ENCODE peak calls at places on chromosome 1, in six cellular contexts. O, V, Y, M, I and E are unnamed samples.

GRCh38 chr1:97145321-97145956 is 423.9 kb downstream of the PTBP2 start:
- DNase-seq in O (no peak), V (no peak), Y (peak; percentile 46), M (no peak), I (no peak), E (no peak)

GRCh38 chr1:172380441-172381244 is 39.8 kb upstream of the C1orf105 start:
- DNase-seq in O (no peak), V (no peak), Y (no peak), M (no peak), I (no peak), E (peak; percentile 70)

GRCh38 chr1:41712687-41713086 is 206.0 kb downstream of the HIVEP3 start:
- DNase-seq in O (peak; percentile 60), V (no peak), Y (no peak), M (no peak), I (no peak), E (no peak)

GRCh38 chr1:150696590-150696989 is 364 bp downstream of the GOLPH3L start:
- DNase-seq in O (no peak), V (no peak), Y (no peak), M (no peak), I (no peak), E (peak; percentile 3)

GRCh38 chr1:20250346-20250989 is 40.2 kb upstream of the VWA5B1 start:
- DNase-seq in O (no peak), V (no peak), Y (peak; percentile 22), M (no peak), I (no peak), E (no peak)

GRCh38 chr1:1554926-1555915 is 14.8 kb upstream of the TMEM240 start:
- DNase-seq in O (no peak), V (no peak), Y (peak; percentile 86), M (no peak), I (peak; percentile 82), E (no peak)

GRCh38 chr1:17661546-17662157 is 93.5 kb upstream of the ACTL8 start:
- DNase-seq in O (peak; percentile 61), V (peak; percentile 12), Y (peak; percentile 44), M (no peak), I (peak; percentile 65), E (peak; percentile 7)

GRCh38 chr1:50620680-50621329 is 197.6 kb upstream of the DMRTA2 start:
- DNase-seq in O (no peak), V (peak; percentile 61), Y (peak; percentile 40), M (no peak), I (peak; percentile 45), E (no peak)

GRCh38 chr1:184740344-184740743 is 14.3 kb downstream of the EDEM3 start:
- DNase-seq in O (no peak), V (no peak), Y (no peak), M (no peak), I (no peak), E (no peak)

DNA sequence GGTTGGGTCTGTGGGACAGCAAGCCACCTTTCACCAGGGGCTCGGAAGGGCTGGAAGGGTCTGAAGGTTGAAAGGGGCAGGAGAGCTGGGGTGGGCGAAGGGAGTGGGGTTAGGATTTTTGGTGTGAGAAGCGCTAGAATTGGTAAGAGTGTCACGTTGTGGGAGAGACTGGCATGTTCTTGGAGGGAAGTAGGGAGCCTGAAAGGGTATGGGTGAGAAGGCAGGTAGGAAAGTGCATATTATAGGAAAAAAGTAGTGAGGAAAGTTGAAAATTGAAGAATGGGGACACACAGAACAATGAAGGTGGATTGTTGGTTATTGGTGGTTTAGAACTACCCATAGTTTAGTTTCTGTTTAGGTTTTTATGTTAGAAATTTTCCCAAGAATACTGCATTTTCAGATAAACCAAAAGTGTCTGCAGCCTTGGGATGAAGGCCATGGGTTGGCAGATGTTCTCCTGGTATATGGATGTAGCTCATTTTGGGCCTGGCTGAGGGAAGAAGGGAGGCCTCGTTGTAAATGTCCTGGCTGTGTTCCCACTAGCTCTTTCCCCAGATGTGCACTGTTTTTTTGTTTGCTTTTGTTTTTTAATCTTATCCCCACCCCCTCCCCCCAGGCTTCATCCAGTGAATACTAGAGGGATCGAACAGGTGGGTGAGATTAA is 1.2 kb downstream of the LRRC42 start:
- DNase-seq in O (no peak), V (no peak), Y (no peak), M (no peak), I (no peak), E (no peak)
- H3K4me1 ChIP-seq in O (peaks cover 9% of the 10 kb centered on the region), V (peaks cover 29% of the 10 kb centered on the region), Y (peaks cover 10% of the 10 kb centered on the region), M (peaks cover 25% of the 10 kb centered on the region), I (peaks cover 14% of the 10 kb centered on the region), E (peaks cover 37% of the 10 kb centered on the region)

GRCh38 chr1:173475564-173476196 is 1.5 kb upstream of the PRDX6 start:
- DNase-seq in O (no peak), V (no peak), Y (peak; percentile 77), M (no peak), I (no peak), E (peak; percentile 22)
- H3K4me1 ChIP-seq in O (peaks cover 26% of the 10 kb centered on the region), V (peaks cover 36% of the 10 kb centered on the region), Y (peaks cover 16% of the 10 kb centered on the region), M (peaks cover 38% of the 10 kb centered on the region), I (peaks cover 46% of the 10 kb centered on the region), E (peaks cover 44% of the 10 kb centered on the region)

DNA sequence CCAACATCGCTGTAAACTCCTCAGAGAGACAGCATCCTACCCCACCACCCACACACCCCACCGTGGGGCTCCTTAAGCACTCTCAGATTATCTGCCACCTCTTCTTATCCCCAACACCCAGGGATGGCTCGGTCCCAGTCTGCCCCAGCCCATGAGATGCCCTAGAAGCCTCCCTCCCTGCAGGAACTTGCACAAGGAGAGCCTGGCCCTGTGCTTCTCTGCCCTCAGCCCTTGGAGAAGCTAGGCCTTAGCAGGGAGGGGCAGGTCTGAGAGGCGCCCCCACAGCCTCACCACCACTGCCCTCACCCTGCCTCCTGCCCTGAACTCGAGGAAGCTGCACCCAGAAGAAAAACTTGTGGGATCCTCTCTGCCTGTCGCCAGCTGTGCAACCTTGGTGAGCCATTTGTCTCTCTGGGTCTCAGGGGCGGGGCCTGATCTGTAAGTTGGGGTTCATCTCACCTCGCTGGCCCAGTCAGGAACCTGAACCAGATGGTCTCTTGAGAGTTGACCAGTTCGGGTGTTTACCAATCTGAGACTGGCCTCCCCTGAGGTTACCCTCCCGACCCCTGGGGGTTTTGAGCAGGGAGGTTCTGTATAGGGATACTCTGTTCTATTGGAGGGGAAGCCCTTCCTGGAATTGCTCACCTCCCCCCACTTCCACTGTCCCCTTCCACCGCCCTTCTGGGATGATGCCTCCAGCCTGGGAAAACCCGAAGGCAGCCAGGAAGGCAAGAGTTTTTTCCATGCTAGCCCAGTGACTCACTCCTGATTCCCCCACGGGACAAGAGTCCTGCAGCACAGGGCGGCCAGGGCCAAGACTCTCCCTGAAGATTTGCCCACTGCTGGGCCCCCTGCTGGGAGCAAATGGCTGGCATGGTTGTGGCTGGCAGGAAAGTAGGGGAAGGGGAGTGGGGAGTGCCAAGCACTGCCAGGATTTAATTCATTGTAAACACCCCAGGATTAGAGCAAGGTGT is at the start of gene S100A3:
- DNase-seq in O (peak; percentile 62), V (no peak), Y (peak; percentile 91), M (peak; percentile 86), I (peak; percentile 94), E (no peak)
- H3K4me1 ChIP-seq in O (peaks cover 58% of the 10 kb centered on the region), V (peaks cover 95% of the 10 kb centered on the region), Y (peaks cover 49% of the 10 kb centered on the region), M (peaks cover 75% of the 10 kb centered on the region), I (peaks cover 62% of the 10 kb centered on the region), E (peaks cover 33% of the 10 kb centered on the region)

GRCh38 chr1:33349778-33350610 is 29.1 kb upstream of the A3GALT2 start:
- DNase-seq in O (peak; percentile 90), V (peak; percentile 68), Y (peak; percentile 72), M (peak; percentile 88), I (peak; percentile 83), E (peak; percentile 87)
- H3K4me1 ChIP-seq in O (peaks cover 22% of the 10 kb centered on the region), V (peaks cover 48% of the 10 kb centered on the region), Y (peaks cover 10% of the 10 kb centered on the region), M (peaks cover 14% of the 10 kb centered on the region), I (peaks cover 46% of the 10 kb centered on the region), E (peaks cover 39% of the 10 kb centered on the region)

GRCh38 chr1:117669572-117669971 is 63.7 kb downstream of the TENT5C start:
- DNase-seq in O (peak; percentile 43), V (no peak), Y (no peak), M (no peak), I (no peak), E (no peak)
- H3K4me1 ChIP-seq in O (peaks cover 19% of the 10 kb centered on the region), V (peaks cover 4% of the 10 kb centered on the region), Y (peaks cover 12% of the 10 kb centered on the region), M (peaks cover 21% of the 10 kb centered on the region), I (peaks cover 36% of the 10 kb centered on the region), E (peaks cover 29% of the 10 kb centered on the region)

DNA sequence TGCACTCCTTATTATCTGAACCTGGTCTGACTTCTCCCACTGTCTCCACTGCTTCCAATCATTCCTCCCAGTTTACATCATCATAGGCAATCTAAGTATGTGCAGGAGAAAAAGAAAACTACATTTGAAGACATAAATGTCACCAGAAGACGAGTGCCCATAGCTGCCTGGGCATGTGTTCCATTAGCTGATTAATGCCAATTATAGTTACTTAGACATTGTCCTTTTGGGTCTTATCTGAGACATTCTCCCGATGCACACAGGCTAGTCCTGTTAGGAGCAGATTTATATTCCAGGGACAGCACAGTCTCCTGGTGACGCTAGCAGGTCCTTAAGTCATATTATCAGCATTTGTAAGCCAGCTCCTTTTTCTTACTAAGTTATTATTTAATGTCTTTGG is 52.6 kb upstream of the PTGFRN start:
- DNase-seq in O (no peak), V (no peak), Y (no peak), M (no peak), I (no peak), E (no peak)
- H3K4me1 ChIP-seq in O (peaks cover 10% of the 10 kb centered on the region), V (peaks cover 18% of the 10 kb centered on the region), Y (no peaks in the 10 kb centered on the region), M (peaks cover 13% of the 10 kb centered on the region), I (no peaks in the 10 kb centered on the region), E (peaks cover 3% of the 10 kb centered on the region)

DNA sequence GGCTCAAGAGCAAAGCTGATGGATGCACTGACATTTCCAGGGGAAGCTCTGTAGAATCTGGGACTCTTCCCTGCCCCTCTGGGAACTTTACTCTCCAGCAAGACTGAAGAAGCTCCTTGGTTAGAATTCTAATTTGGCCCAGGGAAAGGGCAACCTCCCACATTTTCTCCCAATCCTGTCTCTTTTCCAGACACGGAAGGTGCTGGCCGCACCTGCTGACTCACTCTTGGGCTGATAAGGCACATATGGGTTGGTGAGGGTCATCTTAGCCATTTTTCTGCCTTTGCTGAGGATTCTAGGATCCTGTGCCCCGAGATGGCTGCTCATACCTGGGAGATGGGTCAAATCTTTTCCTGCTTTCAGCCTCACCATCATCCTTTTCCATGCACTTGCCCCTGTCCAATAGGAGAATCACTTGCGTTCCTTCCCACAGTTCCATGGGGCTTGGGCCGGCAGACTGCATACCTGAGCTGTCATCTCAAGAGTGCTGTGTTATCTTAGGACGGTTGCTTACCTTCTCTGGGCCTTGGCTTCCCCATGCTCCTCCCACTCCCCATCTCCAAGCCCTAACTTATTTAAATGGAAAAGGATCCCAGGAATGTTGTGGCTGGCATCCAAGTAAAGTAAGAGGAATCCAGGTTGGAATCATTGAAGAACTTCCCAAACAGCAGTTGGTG is 1.3 kb downstream of the TINAGL1 start:
- DNase-seq in O (no peak), V (no peak), Y (peak; percentile 52), M (no peak), I (peak; percentile 41), E (no peak)
- H3K4me1 ChIP-seq in O (peaks cover 49% of the 10 kb centered on the region), V (peaks cover 81% of the 10 kb centered on the region), Y (peaks cover 27% of the 10 kb centered on the region), M (peaks cover 54% of the 10 kb centered on the region), I (peaks cover 61% of the 10 kb centered on the region), E (peaks cover 5% of the 10 kb centered on the region)

GRCh38 chr1:234963904-234964702 is 164.5 kb downstream of the TOMM20 start:
- DNase-seq in O (peak; percentile 68), V (no peak), Y (no peak), M (no peak), I (no peak), E (no peak)
- H3K4me1 ChIP-seq in O (peaks cover 36% of the 10 kb centered on the region), V (peaks cover 5% of the 10 kb centered on the region), Y (peaks cover 28% of the 10 kb centered on the region), M (peaks cover 37% of the 10 kb centered on the region), I (peaks cover 73% of the 10 kb centered on the region), E (peaks cover 50% of the 10 kb centered on the region)